ENCODE peak calls at places on chromosomes 5 and 9, in seven cellular contexts. H is SK-N-SH, D is HepG2, E is HCT116, N is K562, G is GM12878, M is H1. I is an unnamed sample.

GRCh38 chr9:5608298-5609254 is 20.3 kb upstream of the RIC1 start:
- DNase-seq in H (no peak), D (peak), E (no peak), N (peak), G (no peak), M (no peak), I (no peak)

GRCh38 chr9:115422932-115423440 is 305.0 kb upstream of the TNC start:
- DNase-seq in H (no peak), D (no peak), E (no peak), N (no peak), G (no peak), M (no peak), I (no peak)

GRCh38 chr9:37283730-37284235 is 138.7 kb upstream of the GRHPR start:
- DNase-seq in H (no peak), D (peak), E (no peak), N (no peak), G (peak), M (no peak), I (peak)

GRCh38 chr5:132081458-132081857 is 7.9 kb downstream of the CSF2 start:
- DNase-seq in H (no peak), D (no peak), E (no peak), N (no peak), G (no peak), M (no peak), I (no peak)

GRCh38 chr9:124284940-124285441 is 27.2 kb downstream of the NEK6 start:
- DNase-seq in H (no peak), D (no peak), E (no peak), N (no peak), G (no peak), M (no peak), I (no peak)

GRCh38 chr5:52870448-52870847 is 82.7 kb downstream of the ITGA1 start:
- DNase-seq in H (no peak), D (peak), E (no peak), N (no peak), G (no peak), M (no peak), I (no peak)

GRCh38 chr5:33588654-33589372 is 148.0 kb downstream of the TARS1 start:
- DNase-seq in H (peak), D (peak), E (peak), N (peak), G (no peak), M (peak), I (no peak)

GRCh38 chr5:411728-412127 is 31.2 kb upstream of the EXOC3 start:
- DNase-seq in H (no peak), D (no peak), E (no peak), N (no peak), G (no peak), M (no peak), I (no peak)

GRCh38 chr5:179269781-179270543 is 75.3 kb downstream of the ADAMTS2 start:
- DNase-seq in H (peak), D (no peak), E (no peak), N (no peak), G (no peak), M (no peak), I (no peak)

DNA sequence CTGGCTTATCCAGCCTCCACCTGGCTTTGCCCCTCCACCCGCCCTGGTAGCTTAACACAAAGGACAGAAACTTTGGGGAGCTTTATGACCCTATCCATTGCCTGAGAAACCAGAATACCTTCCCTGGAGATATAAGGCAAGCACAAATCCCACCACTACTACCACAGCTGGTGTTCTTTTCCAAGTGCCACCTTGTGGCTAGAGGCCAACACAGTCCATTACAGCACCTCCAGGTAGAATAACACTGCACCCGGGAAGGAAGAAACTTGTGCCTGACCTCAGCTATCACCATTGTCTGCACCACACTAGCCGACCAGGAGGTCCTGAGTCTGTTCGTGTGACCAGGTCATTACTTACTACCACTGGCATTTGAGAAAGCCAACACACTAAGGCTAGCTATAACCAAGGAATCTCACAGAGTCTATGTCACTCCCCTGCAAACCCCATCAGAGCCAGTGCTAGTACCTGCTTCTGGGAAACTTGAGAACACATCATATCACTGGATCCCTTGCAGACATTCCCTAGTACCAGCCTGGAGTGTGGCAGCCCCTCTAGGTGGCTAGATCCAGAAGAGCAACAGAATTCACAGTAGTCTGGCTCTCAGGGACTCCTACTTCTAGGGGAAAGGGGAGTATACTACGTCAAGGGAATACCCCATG is 74.0 kb upstream of the RUSC2 start:
- DNase-seq in H (no peak), D (peak), E (no peak), N (peak), G (no peak), M (no peak), I (no peak)
- TF ChIP-seq SIN3A in H (no peak), D (no peak), E (no peak), N (no peak), G (no peak), M (no peak), I (no peak)

DNA sequence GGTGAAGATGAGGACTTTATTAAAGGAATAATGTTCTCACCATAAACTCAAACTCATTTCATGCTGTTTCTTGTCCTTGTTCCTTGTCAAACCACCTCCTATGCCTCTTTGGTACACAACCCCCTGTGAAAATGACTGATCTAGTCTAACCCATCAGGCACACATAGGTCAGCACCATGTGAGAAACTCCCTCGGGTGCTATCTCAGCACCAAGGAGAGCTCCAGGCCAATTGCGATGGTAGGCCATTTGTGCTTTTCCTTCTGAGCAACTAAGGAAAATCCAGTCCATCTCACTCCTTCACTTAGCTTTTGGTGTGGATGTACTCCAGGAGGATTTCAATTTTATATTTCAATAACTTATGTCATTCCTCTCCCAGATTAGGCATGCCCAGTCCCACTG is 199.8 kb downstream of the ZNF608 start:
- DNase-seq in H (no peak), D (no peak), E (no peak), N (peak), G (no peak), M (no peak), I (no peak)
- TF ChIP-seq SIN3A in H (no peak), D (no peak), E (no peak), N (no peak), G (no peak), M (no peak), I (no peak)

DNA sequence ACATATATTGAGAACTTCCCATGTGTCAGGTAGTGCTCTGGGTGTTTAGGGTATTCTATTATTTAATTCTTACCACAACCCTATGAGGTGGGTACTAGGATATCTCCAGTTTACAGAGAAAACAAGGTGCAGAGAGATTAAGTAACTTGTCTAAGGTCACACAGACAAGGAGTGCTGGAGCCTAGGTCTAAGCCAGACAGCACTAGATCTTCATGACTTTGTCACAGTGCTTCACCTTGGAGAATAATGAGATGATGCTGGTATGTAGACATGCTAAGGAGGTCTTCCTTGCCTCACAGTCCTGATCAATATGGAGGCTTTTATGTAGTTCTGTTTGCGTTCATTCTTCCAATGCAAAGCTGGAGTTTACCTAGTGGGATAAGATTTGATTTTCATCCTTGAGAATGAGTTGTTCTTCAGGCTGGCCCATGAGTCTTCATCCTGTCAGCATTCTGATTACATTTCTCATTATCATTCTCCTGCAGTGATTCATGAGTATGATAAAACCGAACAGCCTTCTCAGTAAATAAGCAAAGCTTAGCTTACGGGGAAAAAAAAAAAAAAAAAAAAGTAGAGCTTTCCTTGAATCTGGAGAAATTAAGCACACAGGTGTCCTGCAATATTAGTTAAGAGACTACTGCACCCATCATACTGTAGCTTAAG is 176.3 kb downstream of the C9orf152 start:
- DNase-seq in H (no peak), D (no peak), E (no peak), N (no peak), G (no peak), M (no peak), I (peak)
- TF ChIP-seq SIN3A in H (peak), D (no peak), E (no peak), N (no peak), G (no peak), M (no peak), I (no peak)

GRCh38 chr9:4009006-4009511 is 290.8 kb downstream of the GLIS3 start:
- DNase-seq in H (no peak), D (no peak), E (no peak), N (no peak), G (no peak), M (no peak), I (no peak)
- TF ChIP-seq SIN3A in H (no peak), D (no peak), E (no peak), N (no peak), G (no peak), M (no peak), I (no peak)

GRCh38 chr5:17129093-17129492 is 88.3 kb upstream of the BASP1 start:
- DNase-seq in H (no peak), D (no peak), E (no peak), N (no peak), G (no peak), M (no peak), I (no peak)

GRCh38 chr5:17135050-17135449 is 82.4 kb upstream of the BASP1 start:
- DNase-seq in H (no peak), D (no peak), E (no peak), N (no peak), G (no peak), M (no peak), I (no peak)

GRCh38 chr5:17127743-17128231 is 89.6 kb upstream of the BASP1 start:
- DNase-seq in H (no peak), D (no peak), E (no peak), N (no peak), G (no peak), M (no peak), I (peak)

DNA sequence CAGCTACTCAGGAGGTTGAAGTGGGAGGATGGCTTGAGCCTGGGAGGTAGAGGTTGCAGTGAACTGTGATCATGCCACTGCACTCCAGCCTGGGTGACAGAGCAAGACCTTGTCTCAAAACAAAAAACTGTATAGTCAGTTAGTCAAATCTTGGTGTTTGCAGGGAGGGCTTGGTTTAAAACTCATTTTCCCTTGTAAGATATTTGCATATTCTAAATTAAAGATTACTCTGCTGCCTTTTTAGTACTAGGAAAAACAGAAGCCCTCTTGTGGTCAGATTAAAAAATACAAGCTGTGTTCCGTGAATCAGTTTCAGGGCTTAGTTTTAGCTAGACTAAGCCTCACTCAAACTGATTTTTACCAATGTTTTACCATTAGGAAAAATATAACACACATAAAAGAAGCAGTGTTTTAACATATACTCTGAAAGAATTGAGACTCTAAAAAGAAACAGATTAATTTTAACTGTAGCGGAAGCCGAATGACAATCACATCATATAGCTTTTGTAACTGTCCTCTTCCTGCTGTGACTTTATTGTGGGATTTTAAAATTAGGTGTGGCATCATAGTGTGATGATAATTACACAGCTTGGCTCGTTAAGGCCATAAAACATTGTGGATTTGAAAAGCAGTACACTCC is 84.9 kb upstream of the BASP1 start:
- DNase-seq in H (peak), D (no peak), E (no peak), N (peak), G (no peak), M (no peak), I (no peak)
- TF ChIP-seq SIN3A in H (no peak), D (no peak), E (no peak), N (no peak), G (no peak), M (no peak), I (no peak)